ENCODE peak calls at places on chromosomes 11 and 22, in five cellular contexts. O is breast epithelium, Z is AG04450, N is heart left ventricle, F is neural crest cell. W is an unnamed sample.

GRCh38 chr11:66192181-66192888 is 76.1 kb upstream of the RAB1B start:
- DNase-seq in O (no peak), Z (no peak), N (peak), F (no peak), W (no peak)

GRCh38 chr11:47253660-47254059 is 4.1 kb upstream of the NR1H3 start:
- DNase-seq in O (no peak), Z (no peak), N (no peak), F (no peak), W (no peak)

GRCh38 chr22:46728470-46728869 is 9.6 kb downstream of the CERK start:
- DNase-seq in O (no peak), Z (no peak), N (no peak), F (no peak), W (no peak)

GRCh38 chr11:108967571-108967970 is 302.7 kb downstream of the DDX10 start:
- DNase-seq in O (no peak), Z (no peak), N (peak), F (no peak), W (no peak)

GRCh38 chr11:96263361-96263763 is 79.6 kb downstream of the MAML2 start:
- DNase-seq in O (no peak), Z (no peak), N (no peak), F (no peak), W (no peak)

GRCh38 chr11:6377902-6378694 is 12.2 kb upstream of the SMPD1 start:
- DNase-seq in O (no peak), Z (no peak), N (no peak), F (no peak), W (no peak)

GRCh38 chr22:38397189-38398097 is 57.6 kb downstream of the KCNJ4 start:
- DNase-seq in O (no peak), Z (no peak), N (peak), F (no peak), W (peak)

GRCh38 chr11:108733479-108734116 is 68.7 kb downstream of the DDX10 start:
- DNase-seq in O (no peak), Z (no peak), N (no peak), F (no peak), W (no peak)

GRCh38 chr11:66745356-66746235 is 16.6 kb upstream of the SPTBN2 start:
- DNase-seq in O (no peak), Z (no peak), N (no peak), F (no peak), W (peak)

GRCh38 chr11:83881428-83881827 is 595.3 kb upstream of the CCDC90B start:
- DNase-seq in O (no peak), Z (no peak), N (no peak), F (no peak), W (no peak)

GRCh38 chr11:34250732-34251639 is 106.8 kb downstream of the ABTB2 start:
- DNase-seq in O (no peak), Z (no peak), N (peak), F (peak), W (peak)

GRCh38 chr11:76153609-76153949 is 52.7 kb downstream of the WNT11 start:
- DNase-seq in O (no peak), Z (no peak), N (peak), F (peak), W (no peak)

GRCh38 chr11:62133328-62134065 is 9.7 kb downstream of the INCENP start:
- DNase-seq in O (no peak), Z (no peak), N (no peak), F (no peak), W (no peak)

GRCh38 chr22:46773074-46773473 is 10.6 kb downstream of the TBC1D22A start:
- DNase-seq in O (no peak), Z (no peak), N (no peak), F (no peak), W (peak)

GRCh38 chr11:3815882-3816281 is 7.5 kb downstream of the PGAP2 start:
- DNase-seq in O (no peak), Z (no peak), N (peak), F (no peak), W (no peak)

GRCh38 chr22:46008291-46008690 is 31.3 kb upstream of the WNT7B start:
- DNase-seq in O (no peak), Z (no peak), N (peak), F (no peak), W (no peak)

GRCh38 chr11:102268985-102269470 is 48.3 kb upstream of the BIRC3 start:
- DNase-seq in O (no peak), Z (no peak), N (no peak), F (no peak), W (no peak)

GRCh38 chr22:33803371-33803770 is 116.9 kb downstream of the LARGE1 start:
- DNase-seq in O (no peak), Z (peak), N (no peak), F (no peak), W (no peak)

GRCh38 chr11:3865388-3866193 is 10.1 kb downstream of the STIM1 start:
- DNase-seq in O (no peak), Z (peak), N (no peak), F (no peak), W (no peak)

GRCh38 chr11:29260939-29261705 is 755.7 kb downstream of the KCNA4 start:
- DNase-seq in O (no peak), Z (peak), N (no peak), F (no peak), W (no peak)

GRCh38 chr22:30250713-30251267 is 4.2 kb upstream of the LIF start:
- DNase-seq in O (no peak), Z (no peak), N (no peak), F (no peak), W (no peak)

GRCh38 chr22:25169278-25170031 is 30.2 kb upstream of the CRYBB3 start:
- DNase-seq in O (no peak), Z (no peak), N (no peak), F (no peak), W (no peak)

GRCh38 chr11:121426476-121427454 is 25.3 kb upstream of the SORL1 start:
- DNase-seq in O (no peak), Z (no peak), N (peak), F (peak), W (peak)

GRCh38 chr11:3984896-3985295 is 109.7 kb upstream of the RRM1 start:
- DNase-seq in O (no peak), Z (no peak), N (no peak), F (no peak), W (no peak)

GRCh38 chr11:15742626-15743243 is 613.6 kb downstream of the SOX6 start:
- DNase-seq in O (no peak), Z (no peak), N (no peak), F (no peak), W (no peak)

GRCh38 chr11:16678466-16679116 is 59.9 kb upstream of the C11orf58 start:
- DNase-seq in O (no peak), Z (no peak), N (no peak), F (no peak), W (no peak)

GRCh38 chr11:111069076-111069475 is 176.4 kb upstream of the POU2AF2 start:
- DNase-seq in O (no peak), Z (peak), N (no peak), F (no peak), W (no peak)

GRCh38 chr22:39946571-39947407 is 13.4 kb upstream of the TMA7B start:
- DNase-seq in O (no peak), Z (no peak), N (no peak), F (no peak), W (no peak)

GRCh38 chr11:68893282-68893681 is 10.3 kb downstream of the MRPL21 start:
- DNase-seq in O (no peak), Z (no peak), N (no peak), F (no peak), W (peak)

GRCh38 chr22:46436595-46437163 is 100.7 kb downstream of the CELSR1 start:
- DNase-seq in O (no peak), Z (no peak), N (no peak), F (no peak), W (no peak)

GRCh38 chr11:18248561-18248960 is at the start of gene SAA2:
- DNase-seq in O (no peak), Z (no peak), N (no peak), F (no peak), W (no peak)

GRCh38 chr11:95768521-95768920 is 21.1 kb downstream of the FAM76B start:
- DNase-seq in O (no peak), Z (no peak), N (no peak), F (no peak), W (no peak)

DNA sequence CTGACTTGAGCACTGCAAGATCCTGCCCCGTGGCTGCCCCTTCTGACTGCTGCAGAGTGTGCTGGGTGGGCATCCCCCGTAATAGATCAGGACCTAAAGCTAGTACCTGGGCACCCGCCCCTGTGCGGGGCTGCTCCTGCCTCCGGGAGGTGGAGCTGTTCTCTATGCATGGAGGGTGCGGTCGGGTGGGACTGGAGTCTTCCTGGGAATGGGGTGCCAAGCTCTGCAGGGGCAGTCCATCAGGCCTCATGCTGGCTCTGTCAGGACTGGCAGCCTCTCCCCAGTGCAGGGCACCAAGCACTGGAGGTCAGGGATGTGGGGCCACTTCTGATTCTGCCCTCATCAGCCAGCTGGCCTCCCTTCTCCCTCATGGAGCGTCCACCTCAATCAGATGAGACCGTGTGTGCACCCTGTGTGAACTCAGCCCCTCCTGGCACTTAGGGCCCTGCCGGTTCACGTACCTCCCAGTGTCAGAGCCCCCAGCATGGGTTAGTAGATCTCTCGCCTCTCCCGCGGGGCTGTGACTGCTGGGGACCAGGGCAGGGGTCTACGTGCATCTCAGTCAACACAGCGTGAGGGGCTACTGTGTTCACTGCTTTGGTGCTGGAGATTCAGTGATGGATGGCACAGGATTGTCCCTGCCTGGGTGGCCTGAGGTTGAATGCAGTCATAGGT is 30.7 kb downstream of the MPPED1 start:
- DNase-seq in O (peak), Z (no peak), N (no peak), F (no peak), W (no peak)
- TF ChIP-seq CTCF in O (no peak), Z (no peak), N (no peak), F (no peak), W (no peak)

GRCh38 chr11:64543818-64544217 is 47.2 kb upstream of the SLC22A12 start:
- DNase-seq in O (no peak), Z (no peak), N (no peak), F (no peak), W (no peak)
- TF ChIP-seq CTCF in O (no peak), Z (no peak), N (no peak), F (no peak), W (no peak)

DNA sequence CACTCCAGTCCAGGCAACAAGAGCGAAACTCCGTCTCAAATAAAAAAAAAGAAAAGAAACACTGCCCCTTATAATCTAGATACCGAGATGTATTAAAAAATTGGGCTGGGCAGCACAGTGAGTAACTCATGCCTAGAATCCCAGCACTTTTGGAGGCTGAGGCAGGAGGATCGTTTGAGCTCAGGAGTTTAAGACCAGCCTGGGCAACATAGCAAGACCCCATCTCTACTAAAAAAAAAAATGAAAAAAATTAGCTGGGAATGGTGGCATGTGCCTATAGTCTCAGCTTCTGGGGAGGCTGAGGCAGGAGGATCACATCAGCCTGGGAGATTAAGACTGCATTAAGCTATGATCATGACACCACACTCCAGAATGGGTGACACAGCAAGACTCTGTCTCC is 24.9 kb downstream of the DDX6 start:
- DNase-seq in O (no peak), Z (no peak), N (no peak), F (no peak), W (no peak)
- TF ChIP-seq CTCF in O (no peak), Z (no peak), N (no peak), F (no peak), W (no peak)

DNA sequence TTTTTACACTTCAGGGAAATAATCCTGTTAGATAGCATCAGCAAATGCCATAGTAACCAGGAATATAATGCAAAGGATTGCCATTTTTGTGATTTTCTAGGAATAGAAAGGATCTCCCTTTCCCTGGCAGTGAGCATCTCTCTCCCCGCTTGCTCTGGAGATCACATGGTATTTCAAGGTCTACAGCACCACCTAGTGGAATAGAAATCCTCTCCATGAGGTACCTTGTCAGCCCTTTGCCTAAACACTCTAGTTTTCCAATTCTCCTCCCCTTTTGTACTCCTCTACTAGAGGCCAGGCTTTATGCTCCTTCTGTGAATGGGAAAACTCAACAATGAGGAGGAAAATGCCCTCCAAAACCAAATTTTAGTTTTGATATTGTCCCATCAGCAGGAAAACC is 78.4 kb downstream of the XRRA1 start:
- DNase-seq in O (no peak), Z (peak), N (no peak), F (no peak), W (no peak)
- TF ChIP-seq CTCF in O (no peak), Z (peak), N (peak), F (peak), W (peak)

GRCh38 chr22:42803454-42803853 is 53.6 kb downstream of the ARFGAP3 start:
- DNase-seq in O (peak), Z (no peak), N (peak), F (no peak), W (no peak)

GRCh38 chr22:42801537-42802165 is 55.4 kb downstream of the ARFGAP3 start:
- DNase-seq in O (peak), Z (no peak), N (no peak), F (no peak), W (no peak)

GRCh38 chr22:42799061-42799460 is 58.0 kb downstream of the ARFGAP3 start:
- DNase-seq in O (peak), Z (no peak), N (no peak), F (no peak), W (no peak)

GRCh38 chr22:42799462-42800405 is 57.3 kb downstream of the ARFGAP3 start:
- DNase-seq in O (peak), Z (no peak), N (no peak), F (no peak), W (no peak)

GRCh38 chr22:42800731-42801536 is 56.1 kb downstream of the ARFGAP3 start:
- DNase-seq in O (peak), Z (no peak), N (no peak), F (no peak), W (no peak)
- TF ChIP-seq CTCF in O (no peak), Z (no peak), N (no peak), F (no peak), W (no peak)

GRCh38 chr11:94767292-94767690 is 865 bp upstream of the AMOTL1 start:
- DNase-seq in O (no peak), Z (no peak), N (no peak), F (no peak), W (no peak)

GRCh38 chr11:94769897-94770296 is 1.7 kb downstream of the AMOTL1 start:
- DNase-seq in O (no peak), Z (no peak), N (no peak), F (no peak), W (peak)

GRCh38 chr11:94766656-94767291 is 1.4 kb upstream of the AMOTL1 start:
- DNase-seq in O (no peak), Z (no peak), N (no peak), F (no peak), W (no peak)

GRCh38 chr11:94768602-94769511 is 701 bp downstream of the AMOTL1 start:
- DNase-seq in O (no peak), Z (no peak), N (peak), F (peak), W (peak)

DNA sequence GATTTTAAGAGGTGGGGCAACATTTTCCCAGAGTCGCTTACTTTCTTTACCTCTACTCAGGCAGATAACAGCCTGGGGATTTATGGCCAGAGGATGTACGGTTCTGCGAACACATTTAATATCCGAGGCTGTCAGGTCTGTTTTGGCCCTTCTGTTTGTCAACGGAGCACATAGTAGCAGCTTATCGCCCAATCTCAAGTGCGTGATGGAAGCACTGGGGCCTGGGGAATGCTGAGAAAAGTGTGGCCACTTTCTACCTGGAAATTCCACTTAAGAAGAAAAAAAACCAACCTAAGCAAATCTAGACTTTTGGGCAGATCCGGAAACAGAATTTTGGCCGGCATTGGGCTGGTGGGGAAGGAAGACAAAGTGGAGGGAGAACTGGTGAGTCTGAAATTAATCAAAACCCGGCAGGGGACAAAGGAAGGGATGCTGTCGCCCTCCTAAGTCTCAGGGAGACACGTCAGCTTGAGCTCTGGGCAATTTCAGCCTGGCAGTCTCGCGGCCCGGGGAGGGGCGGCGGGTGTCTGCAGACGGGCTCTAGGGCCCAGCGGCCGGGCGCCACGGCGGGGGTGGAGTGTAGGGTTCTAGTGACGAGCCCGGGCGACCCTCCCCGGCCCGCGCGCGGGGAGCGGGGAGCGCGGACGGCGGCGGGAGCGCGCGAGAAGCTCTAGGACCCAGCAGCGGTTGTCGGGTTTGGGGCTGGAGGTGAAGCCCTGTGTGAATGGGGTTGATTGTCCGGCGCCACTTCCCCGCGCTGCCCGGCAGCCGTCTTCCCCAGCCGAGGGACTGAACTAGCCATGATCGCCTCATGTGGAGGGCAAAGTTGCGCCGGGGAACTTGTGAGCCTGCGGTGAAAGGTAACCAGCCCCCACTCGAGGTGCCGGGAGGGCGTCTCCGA is at the start of gene AMOTL1:
- DNase-seq in O (peak), Z (peak), N (peak), F (peak), W (peak)
- TF ChIP-seq CTCF in O (no peak), Z (no peak), N (no peak), F (no peak), W (no peak)

GRCh38 chr22:35684270-35684700 is 33.4 kb upstream of the APOL5 start:
- DNase-seq in O (no peak), Z (no peak), N (peak), F (no peak), W (no peak)
- TF ChIP-seq CTCF in O (no peak), Z (peak), N (no peak), F (no peak), W (no peak)

GRCh38 chr11:13965337-13965736 is 2.8 kb downstream of the SPON1 start:
- DNase-seq in O (no peak), Z (no peak), N (no peak), F (no peak), W (no peak)

GRCh38 chr11:13966486-13966885 is 4.0 kb downstream of the SPON1 start:
- DNase-seq in O (no peak), Z (no peak), N (no peak), F (no peak), W (no peak)

GRCh38 chr11:13972958-13973357 is 10.4 kb downstream of the SPON1 start:
- DNase-seq in O (no peak), Z (no peak), N (no peak), F (no peak), W (no peak)

GRCh38 chr11:13972033-13972910 is 9.7 kb downstream of the SPON1 start:
- DNase-seq in O (no peak), Z (no peak), N (no peak), F (no peak), W (no peak)

GRCh38 chr11:13970986-13971385 is 8.5 kb downstream of the SPON1 start:
- DNase-seq in O (no peak), Z (no peak), N (no peak), F (no peak), W (peak)
- TF ChIP-seq CTCF in O (no peak), Z (peak), N (no peak), F (no peak), W (peak)

GRCh38 chr11:44840526-44840925 is 110.2 kb downstream of the TP53I11 start:
- DNase-seq in O (no peak), Z (no peak), N (no peak), F (no peak), W (no peak)

GRCh38 chr11:44837650-44838049 is 110.9 kb downstream of the TSPAN18 start:
- DNase-seq in O (no peak), Z (peak), N (no peak), F (no peak), W (no peak)

GRCh38 chr11:44839458-44840084 is 111.1 kb downstream of the TP53I11 start:
- DNase-seq in O (no peak), Z (no peak), N (no peak), F (no peak), W (no peak)

GRCh38 chr11:44840085-44840478 is 110.6 kb downstream of the TP53I11 start:
- DNase-seq in O (no peak), Z (no peak), N (no peak), F (no peak), W (no peak)

GRCh38 chr11:44842219-44842618 is 108.5 kb downstream of the TP53I11 start:
- DNase-seq in O (no peak), Z (peak), N (no peak), F (no peak), W (no peak)
- TF ChIP-seq CTCF in O (no peak), Z (no peak), N (no peak), F (no peak), W (no peak)

W was measured in left lung.